ENCODE peak calls at places on chromosome 21, in nine cellular contexts. D, S, Y, T, Z, V, N, G and M are unnamed samples.

GRCh38 chr21:18350216-18350615 is 53.4 kb downstream of the TMPRSS15 start:
- DNase-seq in S (no peak), D (no peak), T (no peak), V (no peak), Y (no peak), N (no peak), Z (no peak), G (peak), M (peak)

GRCh38 chr21:26148834-26149354 is 21.7 kb downstream of the APP start:
- DNase-seq in T (no peak), Y (no peak), D (no peak), N (no peak), G (peak), Z (no peak), V (no peak), S (no peak), M (peak)

GRCh38 chr21:28113718-28114117 is 879.0 kb downstream of the LTN1 start:
- DNase-seq in Z (no peak), V (no peak), S (no peak), G (no peak), N (no peak), T (no peak), D (no peak), Y (no peak), M (no peak)

GRCh38 chr21:14080040-14080763 is 130.6 kb downstream of the LIPI start:
- DNase-seq in Y (no peak), V (no peak), S (no peak), Z (no peak), N (no peak), T (no peak), D (no peak), G (no peak), M (no peak)

GRCh38 chr21:17552410-17552809 is 39.6 kb downstream of the CXADR start:
- DNase-seq in T (no peak), S (no peak), N (no peak), D (no peak), Z (no peak), V (no peak), Y (no peak), G (no peak), M (no peak)

GRCh38 chr21:39837861-39838359 is 29.3 kb upstream of the PCP4 start:
- DNase-seq in T (no peak), Y (no peak), G (no peak), V (no peak), N (no peak), Z (no peak), D (no peak), S (no peak), M (no peak)

GRCh38 chr21:28688381-28688780 is 304.3 kb downstream of the LTN1 start:
- DNase-seq in D (no peak), S (no peak), V (no peak), T (no peak), G (no peak), N (no peak), Y (no peak), Z (no peak), M (no peak)

GRCh38 chr21:41135715-41136114 is 32.2 kb upstream of the BACE2 start:
- DNase-seq in N (no peak), D (no peak), G (no peak), Y (no peak), Z (no peak), V (no peak), T (no peak), S (no peak), M (no peak)

GRCh38 chr21:35384375-35384774 is 335.3 kb upstream of the RUNX1 start:
- DNase-seq in Z (no peak), N (no peak), V (no peak), D (no peak), Y (no peak), G (no peak), S (no peak), T (no peak), M (no peak)

GRCh38 chr21:36909901-36910561 is 56.4 kb downstream of the HLCS start:
- DNase-seq in N (no peak), Y (peak), V (no peak), Z (peak), T (peak), D (no peak), S (no peak), G (peak), M (peak)

GRCh38 chr21:46229133-46229922 is 754 bp upstream of the LSS start:
- DNase-seq in V (no peak), S (peak), N (no peak), T (no peak), G (no peak), Y (no peak), Z (no peak), D (no peak), M (no peak)

GRCh38 chr21:28884481-28884880 is 108.2 kb downstream of the LTN1 start:
- DNase-seq in S (peak), G (peak), N (no peak), Z (no peak), D (no peak), T (no peak), Y (no peak), V (no peak), M (peak)

GRCh38 chr21:21230672-21231071 is 232.5 kb downstream of the NCAM2 start:
- DNase-seq in Y (no peak), Z (no peak), S (no peak), G (peak), V (no peak), N (no peak), T (no peak), D (no peak), M (peak)

GRCh38 chr21:25838809-25839208 is 104.0 kb downstream of the GABPA start:
- DNase-seq in Z (no peak), S (no peak), N (no peak), D (no peak), Y (no peak), T (no peak), V (no peak), G (no peak), M (no peak)

GRCh38 chr21:41680444-41681335 is 86.2 kb downstream of the RIPK4 start:
- DNase-seq in N (no peak), D (no peak), Z (no peak), V (no peak), S (no peak), T (no peak), G (no peak), Y (peak), M (no peak)

GRCh38 chr21:15604424-15604823 is 125.4 kb upstream of the USP25 start:
- DNase-seq in D (no peak), N (no peak), Y (peak), Z (no peak), T (peak), S (no peak), G (peak), V (no peak), M (peak)

GRCh38 chr21:41369915-41370839 is 8.3 kb downstream of the MX2 start:
- DNase-seq in D (peak), T (no peak), S (no peak), V (peak), Y (no peak), N (peak), Z (no peak), G (no peak), M (no peak)

GRCh38 chr21:39616373-39616772 is 3.6 kb downstream of the B3GALT5 start:
- DNase-seq in N (no peak), T (no peak), G (no peak), D (no peak), Z (no peak), Y (no peak), V (no peak), S (no peak), M (no peak)

GRCh38 chr21:18832081-18832670 is 428.6 kb upstream of the TMPRSS15 start:
- DNase-seq in T (no peak), S (no peak), Y (no peak), N (no peak), G (no peak), Z (no peak), D (no peak), V (no peak), M (peak)

GRCh38 chr21:24290151-24290833 is 1317.0 kb downstream of the MRPL39 start:
- DNase-seq in D (no peak), Z (no peak), S (no peak), T (no peak), N (peak), V (no peak), G (no peak), Y (no peak), M (no peak)

GRCh38 chr21:21851657-21852056 is 853.4 kb downstream of the NCAM2 start:
- DNase-seq in Y (no peak), D (no peak), T (no peak), V (no peak), S (no peak), Z (no peak), N (no peak), G (peak), M (peak)

DNA sequence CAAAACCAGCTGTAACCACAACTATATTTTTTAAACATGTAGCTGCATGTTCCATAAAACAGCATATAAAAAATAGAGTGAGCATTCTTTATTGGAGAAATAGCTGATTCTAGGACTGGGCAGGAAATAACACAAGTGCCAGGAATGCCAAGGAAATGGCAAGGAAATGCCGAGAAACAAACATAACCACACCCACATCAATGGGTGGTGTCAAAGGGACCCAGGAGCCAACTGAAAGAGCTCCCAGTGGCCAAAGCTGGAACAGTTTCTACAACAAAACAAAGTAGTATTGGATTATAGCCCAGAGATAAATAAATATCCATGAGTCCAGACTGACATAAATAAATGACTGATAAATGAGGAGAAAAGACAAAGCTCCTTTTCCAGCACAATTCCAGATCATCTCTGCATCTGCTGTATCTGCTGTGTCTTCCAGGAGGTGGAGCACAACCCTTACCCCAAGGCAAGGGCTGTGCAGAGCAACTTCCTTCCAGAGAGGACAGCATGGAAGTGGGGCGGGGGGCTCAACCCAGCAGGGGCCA is 28.1 kb downstream of the ADARB1 start:
- DNase-seq in T (peak), D (no peak), Z (no peak), N (no peak), Y (peak), V (no peak), G (peak), S (no peak), M (peak)
- TF ChIP-seq CTCF in T (peak), D (no peak), Z (peak), N (peak), Y (peak), V (peak), G (peak), S (peak), M (peak)

GRCh38 chr21:42833439-42833815 is 45.9 kb downstream of the WDR4 start:
- DNase-seq in G (peak), N (peak), Z (no peak), D (peak), V (no peak), S (peak), Y (no peak), T (peak), M (peak)
- TF ChIP-seq CTCF in G (peak), N (peak), Z (peak), D (peak), V (peak), S (peak), Y (no peak), T (peak), M (peak)

GRCh38 chr21:34133802-34134201 is 60.4 kb downstream of the MRPS6 start:
- DNase-seq in Y (no peak), S (peak), Z (no peak), G (no peak), D (no peak), T (no peak), V (no peak), N (no peak), M (no peak)
- TF ChIP-seq CTCF in Y (peak), S (peak), Z (peak), G (peak), D (no peak), T (peak), V (peak), N (peak), M (peak)

GRCh38 chr21:45002381-45003204 is 62.8 kb downstream of the SLX9 start:
- DNase-seq in Z (no peak), Y (no peak), G (no peak), S (no peak), N (no peak), V (peak), D (peak), T (no peak), M (no peak)

GRCh38 chr21:45001134-45002095 is 61.6 kb downstream of the SLX9 start:
- DNase-seq in V (peak), G (peak), Z (peak), T (no peak), S (no peak), Y (peak), N (no peak), D (peak), M (no peak)

GRCh38 chr21:45004059-45004422 is 64.2 kb downstream of the SLX9 start:
- DNase-seq in V (no peak), T (no peak), D (peak), G (no peak), Z (no peak), S (no peak), N (no peak), Y (no peak), M (no peak)

GRCh38 chr21:45004481-45005263 is 64.8 kb downstream of the SLX9 start:
- DNase-seq in T (no peak), S (no peak), V (no peak), N (peak), Z (no peak), Y (no peak), G (peak), D (peak), M (no peak)

DNA sequence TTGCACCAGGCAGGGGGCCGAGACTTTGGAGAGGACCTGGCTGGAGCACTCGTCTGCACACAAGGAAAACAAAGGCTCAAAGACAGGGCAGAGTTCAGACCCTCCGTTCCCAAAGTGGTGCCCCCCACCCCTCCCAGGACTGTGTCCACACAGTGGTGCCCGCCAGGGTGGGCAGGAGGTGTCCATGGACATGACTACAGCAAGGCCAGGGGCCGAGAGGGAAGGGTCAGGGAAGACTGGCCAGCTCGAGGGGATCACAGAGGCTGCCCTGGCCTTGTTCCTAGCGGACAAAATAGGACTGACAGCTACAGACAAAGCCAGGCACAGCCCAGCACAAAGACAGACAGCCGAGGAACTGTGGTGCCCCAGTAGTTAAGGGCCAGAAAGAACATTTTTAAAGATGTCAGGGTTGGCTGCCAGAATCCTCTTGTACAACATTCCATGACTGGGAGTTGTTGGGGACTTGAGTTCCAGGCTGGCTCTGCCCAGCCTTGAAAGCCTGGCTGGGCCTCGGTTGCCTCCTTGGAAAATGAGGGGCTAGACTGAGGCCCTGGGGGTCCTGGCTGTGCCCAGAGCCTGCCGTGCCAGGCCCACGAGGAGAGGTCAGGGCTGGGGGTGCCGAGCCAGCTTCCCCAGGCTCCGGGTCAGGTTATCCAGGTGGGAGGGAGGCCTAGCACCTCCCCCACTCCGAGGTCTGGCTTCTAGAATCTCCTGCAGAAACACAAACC is 63.7 kb downstream of the SLX9 start:
- DNase-seq in Y (no peak), S (no peak), N (no peak), V (peak), Z (no peak), G (no peak), T (no peak), D (peak), M (no peak)
- TF ChIP-seq CTCF in Y (no peak), S (no peak), N (no peak), V (peak), Z (no peak), G (no peak), T (no peak), D (no peak), M (no peak)